ENCODE peak calls at places on chromosome 10, in seven cellular contexts. S is AG09309, R is choroid plexus epithelial cell, O is right lobe of liver, L is colonic mucosa, K is neural progenitor cell, U is bronchial epithelial cell. B is an unnamed sample.

GRCh38 chr10:108556176-108556575 is 1367.1 kb downstream of the XPNPEP1 start:
- DNase-seq in R (peak), K (no peak), L (no peak), U (no peak), S (no peak), O (no peak), B (no peak)

GRCh38 chr10:127216284-127216683 is 19.9 kb upstream of the INSYN2A start:
- DNase-seq in R (no peak), S (no peak), U (peak), L (no peak), O (no peak), K (no peak), B (no peak)

GRCh38 chr10:122490786-122491680 is 29.7 kb downstream of the HTRA1 start:
- DNase-seq in U (peak), S (no peak), O (no peak), R (no peak), K (no peak), L (no peak), B (peak)

GRCh38 chr10:61606971-61607907 is 55.5 kb upstream of the CABCOCO1 start:
- DNase-seq in O (no peak), R (peak), K (no peak), U (peak), S (no peak), L (no peak), B (peak)

GRCh38 chr10:72133517-72133916 is 45.2 kb upstream of the SPOCK2 start:
- DNase-seq in O (no peak), L (no peak), U (no peak), K (no peak), S (peak), R (peak), B (no peak)

GRCh38 chr10:110897184-110897583 is 21.8 kb downstream of the BBIP1 start:
- DNase-seq in R (no peak), O (no peak), S (no peak), K (no peak), U (no peak), L (no peak), B (no peak)

GRCh38 chr10:119688033-119688508 is 36.9 kb downstream of the BAG3 start:
- DNase-seq in O (no peak), K (peak), R (no peak), S (no peak), L (no peak), U (peak), B (no peak)

GRCh38 chr10:132492323-132493035 is 45.1 kb upstream of the INPP5A start:
- DNase-seq in S (no peak), K (peak), R (peak), O (no peak), L (no peak), U (no peak), B (no peak)

GRCh38 chr10:2054728-2055127 is 317.4 kb upstream of the ADARB2 start:
- DNase-seq in K (no peak), R (no peak), O (no peak), U (no peak), S (no peak), L (no peak), B (no peak)

GRCh38 chr10:15084502-15084922 is 4.1 kb downstream of the ACBD7 start:
- DNase-seq in U (peak), O (no peak), R (peak), K (peak), L (peak), S (peak), B (peak)

DNA sequence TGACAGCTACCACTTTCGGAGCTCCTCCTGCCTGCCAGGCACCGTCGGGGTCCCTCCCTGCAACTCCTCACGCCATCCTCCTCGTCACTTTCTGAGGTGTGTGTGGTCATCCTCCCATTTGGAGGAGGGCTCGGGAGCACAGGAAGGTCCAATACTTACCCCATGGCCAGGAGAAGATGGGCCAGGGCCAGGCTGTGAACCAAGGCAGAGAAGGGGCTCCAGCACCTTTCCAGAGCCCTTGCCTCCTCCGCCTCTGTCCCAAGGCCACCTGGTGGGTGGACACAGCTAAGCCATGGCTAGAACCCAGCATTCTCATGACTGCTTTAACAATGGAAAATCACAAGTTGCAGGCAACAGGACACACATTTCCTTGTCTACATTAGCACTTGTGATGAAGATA is 215.5 kb downstream of the TCERG1L start:
- DNase-seq in R (no peak), L (no peak), K (no peak), U (no peak), S (no peak), O (no peak), B (no peak)
- H3K4me3 ChIP-seq in R (no peak), L (no peak), K (no peak), U (no peak), S (no peak), O (no peak), B (no peak)

DNA sequence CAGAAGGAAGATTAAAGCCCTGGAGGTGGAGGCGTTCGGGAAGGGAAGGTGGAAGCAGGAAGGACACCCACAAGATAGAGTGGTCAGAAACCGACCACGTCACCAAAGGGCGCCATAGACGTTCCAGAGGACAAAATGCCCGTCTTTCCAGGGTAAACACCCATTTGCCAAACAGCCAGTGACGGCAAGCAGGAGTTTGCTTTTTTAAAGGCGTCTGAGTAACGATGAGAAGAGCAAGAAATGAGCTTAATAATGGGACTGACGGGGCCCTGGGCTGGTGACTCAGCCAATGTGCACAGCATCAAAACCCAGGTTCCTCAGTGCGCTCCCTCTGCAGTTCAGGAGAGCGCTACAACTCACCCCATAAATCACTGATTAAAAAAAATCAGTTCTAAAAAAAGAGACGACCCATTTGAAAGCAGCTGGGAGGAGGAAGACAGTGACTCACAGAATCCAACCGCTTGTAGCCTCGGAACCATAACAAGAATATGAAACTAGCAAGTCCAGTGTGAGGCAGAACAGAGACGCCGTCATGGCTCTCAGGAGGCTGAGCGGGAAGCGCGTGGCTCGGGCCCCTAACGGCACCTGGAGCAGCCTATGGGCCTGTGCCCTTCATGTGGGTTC is 5.9 kb downstream of the DIP2C start:
- DNase-seq in O (no peak), S (peak), K (no peak), L (no peak), U (no peak), R (peak), B (no peak)
- TF ChIP-seq CTCF in O (no peak), S (peak), K (no peak), L (no peak), U (no peak), R (peak), B (no peak)

GRCh38 chr10:124621637-124622036 is 122.5 kb downstream of the FAM53B start:
- DNase-seq in L (no peak), R (no peak), K (no peak), U (no peak), O (no peak), S (no peak), B (no peak)

GRCh38 chr10:124618674-124619073 is 125.5 kb downstream of the FAM53B start:
- DNase-seq in O (no peak), R (no peak), U (no peak), K (no peak), L (no peak), S (no peak), B (no peak)

GRCh38 chr10:124622158-124622557 is 122.0 kb downstream of the FAM53B start:
- DNase-seq in S (no peak), U (no peak), L (no peak), R (no peak), K (no peak), O (no peak), B (no peak)

GRCh38 chr10:124619195-124619594 is 125.0 kb downstream of the FAM53B start:
- DNase-seq in R (peak), O (no peak), S (no peak), L (peak), K (no peak), U (peak), B (peak)

DNA sequence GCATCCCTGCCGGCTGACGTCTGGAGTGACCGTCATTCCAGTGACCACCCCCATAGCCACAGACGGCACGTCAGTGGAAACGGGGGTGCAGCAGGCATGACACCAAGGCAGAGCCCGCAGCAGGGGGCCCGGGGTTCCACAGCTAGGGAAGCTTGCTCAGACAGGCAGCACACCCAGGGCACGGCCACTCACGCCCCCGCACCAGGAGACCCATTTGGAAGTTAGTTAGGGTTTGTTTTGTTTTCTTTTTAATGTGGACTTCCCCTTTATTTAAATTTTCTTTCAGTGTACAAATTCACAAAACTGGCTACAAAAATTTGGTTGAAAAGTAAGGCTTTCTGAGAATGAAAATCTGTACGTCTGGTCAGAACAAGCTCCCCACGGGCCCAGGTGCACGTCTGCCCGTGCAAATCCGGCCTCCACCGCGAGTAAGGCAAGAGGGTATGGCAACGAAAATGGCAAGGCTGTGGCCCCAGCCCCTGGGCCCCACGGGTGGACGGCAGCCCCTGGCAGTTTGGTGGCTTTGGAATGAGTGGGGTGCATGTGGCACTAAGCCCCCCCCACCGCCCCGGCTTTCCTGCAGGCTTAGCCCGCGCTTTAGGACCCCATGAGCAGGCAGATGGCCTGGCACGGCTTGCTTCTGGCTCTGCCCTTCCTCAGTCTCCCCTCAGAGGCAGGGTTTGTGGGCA is 124.2 kb downstream of the FAM53B start:
- DNase-seq in L (no peak), U (peak), S (no peak), R (no peak), O (no peak), K (no peak), B (peak)
- H3K4me3 ChIP-seq in L (no peak), U (no peak), S (no peak), R (no peak), O (no peak), K (no peak), B (no peak)

GRCh38 chr10:3803295-3803883 is 18.4 kb upstream of the KLF6 start:
- DNase-seq in L (no peak), S (no peak), K (no peak), U (peak), O (no peak), R (no peak), B (peak)
- TF ChIP-seq CTCF in L (no peak), S (no peak), K (no peak), U (no peak), O (no peak), R (no peak), B (no peak)

DNA sequence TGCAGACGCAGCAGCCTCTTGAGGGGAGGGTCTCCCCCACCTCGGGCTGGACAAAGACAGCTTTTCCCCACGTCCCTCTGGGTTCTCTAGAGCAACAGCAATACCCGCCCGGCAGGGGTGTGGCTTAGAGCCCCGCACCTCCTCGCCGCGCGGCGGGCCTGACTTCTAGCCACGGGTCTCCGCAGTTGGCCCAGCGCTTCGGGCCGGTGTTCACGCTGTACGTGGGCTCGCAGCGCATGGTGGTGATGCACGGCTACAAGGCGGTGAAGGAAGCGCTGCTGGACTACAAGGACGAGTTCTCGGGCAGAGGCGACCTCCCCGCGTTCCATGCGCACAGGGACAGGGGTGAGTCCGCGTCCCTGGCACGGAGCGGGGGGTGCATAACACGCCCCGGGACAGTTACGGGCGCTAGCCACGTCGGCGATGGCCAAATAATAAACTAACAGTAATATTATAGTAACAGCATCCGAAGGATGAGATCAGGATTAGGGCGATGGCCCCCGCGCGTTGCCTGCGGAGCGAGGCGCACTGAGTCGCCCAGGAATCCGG is 1.2 kb downstream of the CYP2E1 start:
- DNase-seq in S (no peak), K (no peak), R (no peak), O (no peak), L (no peak), U (no peak), B (no peak)
- H3K4me3 ChIP-seq in S (peak), K (no peak), R (no peak), O (peak), L (no peak), U (peak), B (no peak)

GRCh38 chr10:45001382-45002148 is 842 bp downstream of the ZNF22 start:
- DNase-seq in L (peak), S (no peak), U (peak), K (peak), O (peak), R (peak), B (peak)
- TF ChIP-seq CTCF in L (no peak), S (peak), U (peak), K (peak), O (no peak), R (peak), B (peak)

DNA sequence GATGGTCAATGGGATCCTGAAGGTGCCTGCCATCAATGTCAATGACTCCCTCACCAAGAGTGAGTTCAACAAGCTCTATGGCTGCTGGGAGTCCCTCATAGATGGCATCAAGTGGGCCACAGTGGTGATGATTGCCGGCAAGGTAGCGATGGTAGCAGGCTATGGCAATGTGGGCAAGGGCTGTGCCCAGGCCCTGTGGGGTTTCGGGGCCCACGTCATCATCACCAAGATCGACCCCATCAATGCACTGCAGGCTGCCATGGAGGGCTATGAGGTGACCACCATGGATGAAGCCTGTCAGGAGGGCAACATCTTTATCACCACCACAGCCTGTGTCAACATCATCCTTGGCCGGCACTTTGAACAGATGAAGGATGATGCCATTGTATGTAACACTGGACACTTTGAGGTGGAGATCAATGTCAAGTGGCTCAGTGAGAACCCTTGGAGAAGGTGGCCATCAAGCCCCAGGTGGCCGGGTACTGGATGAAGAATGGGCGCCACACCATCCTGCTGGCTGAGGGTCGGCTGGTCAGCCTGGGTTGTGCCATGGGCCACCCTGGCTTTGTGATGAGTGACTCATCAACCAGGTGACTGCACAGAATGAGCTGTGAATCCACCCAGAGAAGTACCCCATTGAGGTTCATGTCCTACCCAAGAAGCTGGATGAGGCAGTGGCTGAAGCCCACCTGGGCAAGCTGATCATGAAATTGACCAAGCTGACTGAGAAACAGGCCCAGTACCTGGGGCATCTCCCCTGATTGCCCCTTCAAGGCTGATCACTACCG is 63.0 kb upstream of the ANTXRL start:
- DNase-seq in R (no peak), U (no peak), K (no peak), S (no peak), O (no peak), L (peak), B (no peak)
- H3K4me3 ChIP-seq in R (no peak), U (no peak), K (no peak), S (no peak), O (no peak), L (no peak), B (no peak)

DNA sequence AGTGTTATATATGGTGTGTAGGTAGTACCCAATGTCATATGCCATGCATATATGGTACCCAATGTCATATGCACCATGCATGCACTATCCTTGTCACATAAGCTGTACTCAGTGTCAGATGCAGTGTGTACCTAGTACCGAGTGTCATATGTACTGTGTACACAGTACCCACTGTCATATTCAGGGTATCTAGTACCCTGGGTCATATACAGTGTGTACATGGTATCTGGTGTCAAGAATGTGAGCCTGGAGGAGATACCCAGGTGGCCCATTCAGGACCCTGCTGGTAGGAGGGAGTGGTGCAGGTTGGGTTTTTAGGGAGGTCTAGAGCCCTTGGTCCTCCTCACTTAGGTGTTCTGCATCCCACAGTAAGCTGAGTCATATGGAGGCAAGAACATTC is 1.8 kb downstream of the ZMYND11 start:
- DNase-seq in U (peak), L (no peak), K (peak), O (no peak), R (peak), S (no peak), B (peak)
- TF ChIP-seq CTCF in U (peak), L (no peak), K (peak), O (no peak), R (peak), S (peak), B (peak)

GRCh38 chr10:6191147-6191546 is 11.6 kb upstream of the PFKFB3 start:
- DNase-seq in K (no peak), S (no peak), O (no peak), L (no peak), R (no peak), U (no peak), B (no peak)
- H3K4me3 ChIP-seq in K (no peak), S (no peak), O (no peak), L (no peak), R (no peak), U (no peak), B (no peak)

GRCh38 chr10:103353281-103353680 is 2.3 kb upstream of the PCGF6 start:
- DNase-seq in U (no peak), K (no peak), S (no peak), R (peak), O (no peak), L (no peak), B (peak)

GRCh38 chr10:103355906-103356599 is 5.1 kb upstream of the PCGF6 start:
- DNase-seq in S (no peak), K (no peak), R (no peak), U (no peak), O (no peak), L (no peak), B (no peak)

GRCh38 chr10:103350175-103350521 is 792 bp downstream of the PCGF6 start:
- DNase-seq in L (no peak), U (no peak), K (no peak), S (no peak), O (no peak), R (no peak), B (no peak)

DNA sequence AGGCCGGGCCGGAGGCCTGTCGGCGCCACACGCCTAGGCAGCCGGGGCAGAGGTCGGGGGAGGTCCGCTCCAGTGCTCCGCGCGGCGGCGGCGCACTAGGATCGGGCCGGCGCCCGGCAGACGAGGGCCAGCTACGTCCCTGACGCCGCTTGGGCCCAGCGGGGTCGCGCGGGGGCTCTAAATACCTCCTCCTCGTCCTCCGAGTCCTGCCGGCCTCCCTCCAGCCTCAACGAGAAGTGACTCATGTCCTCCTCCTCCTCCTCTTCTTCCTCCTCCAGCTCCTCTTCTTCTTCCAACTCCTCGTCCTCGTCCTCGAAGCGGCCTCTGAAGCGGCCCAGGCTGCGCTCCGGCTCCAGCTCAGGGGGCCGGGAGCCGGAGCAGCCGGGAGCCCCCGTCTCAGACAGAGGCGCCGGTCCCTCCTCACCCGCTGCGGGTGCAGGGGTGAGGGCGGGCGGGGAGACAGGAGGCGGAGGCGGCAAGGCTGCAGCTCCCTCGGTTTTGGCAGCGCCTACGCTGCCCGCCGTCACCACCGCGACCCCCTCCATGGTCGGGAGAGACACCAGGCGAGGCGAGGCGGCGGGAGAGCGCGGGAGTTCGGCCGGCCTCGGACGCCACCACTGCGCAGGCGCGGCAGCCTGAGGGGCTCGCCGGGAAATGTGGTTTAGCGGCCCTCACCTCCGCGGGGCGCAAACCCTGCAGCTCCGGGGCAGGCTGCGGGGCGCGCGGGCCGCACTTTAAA is at the start of gene PCGF6:
- DNase-seq in R (peak), U (peak), K (peak), L (peak), O (peak), S (no peak), B (peak)
- TF ChIP-seq CTCF in R (no peak), U (peak), K (no peak), L (no peak), O (no peak), S (no peak), B (no peak)

B was measured in epithelial cell of esophagus.